ENCODE peak calls at places on chromosomes 16 and 17, in seven cellular contexts. P, Z, R, E, L, F and Q are unnamed samples.

GRCh38 chr16:11793840-11794239 is 3.2 kb downstream of the ZC3H7A start:
- DNase-seq in R (no peak), Z (no peak), L (no peak), E (peak), F (no peak), P (no peak), Q (no peak)

GRCh38 chr16:9139965-9140364 is 48.5 kb downstream of the HAPSTR1 start:
- DNase-seq in F (no peak), Z (no peak), L (no peak), R (no peak), P (no peak), E (peak), Q (peak)

GRCh38 chr17:44977740-44978584 is 9.9 kb upstream of the C1QL1 start:
- DNase-seq in E (no peak), L (no peak), F (no peak), Z (no peak), P (no peak), R (no peak), Q (no peak)

GRCh38 chr16:81583893-81584705 is 139.5 kb downstream of the CMIP start:
- DNase-seq in F (no peak), R (no peak), E (no peak), L (no peak), P (no peak), Z (no peak), Q (no peak)

GRCh38 chr16:84144301-84144858 is 597 bp downstream of the HSDL1 start:
- DNase-seq in E (peak), L (peak), R (peak), P (peak), F (peak), Z (peak), Q (peak)

GRCh38 chr16:50434872-50435478 is 66.2 kb upstream of the BRD7 start:
- DNase-seq in R (no peak), E (no peak), P (no peak), L (no peak), F (no peak), Z (no peak), Q (no peak)

GRCh38 chr16:66590322-66590721 is 11.1 kb downstream of the CMTM2 start:
- DNase-seq in R (no peak), Z (no peak), E (no peak), L (no peak), F (peak), P (no peak), Q (no peak)

GRCh38 chr16:64975821-64976220 is 146.0 kb downstream of the CDH11 start:
- DNase-seq in R (no peak), Z (no peak), P (no peak), L (no peak), F (no peak), E (no peak), Q (no peak)

GRCh38 chr17:5220074-5220473 is 14.6 kb downstream of the SCIMP start:
- DNase-seq in P (no peak), L (no peak), Z (no peak), E (no peak), F (no peak), R (no peak), Q (no peak)

GRCh38 chr16:82580293-82580900 is 46.4 kb upstream of the CDH13 start:
- DNase-seq in E (no peak), F (no peak), P (no peak), R (no peak), Z (peak), L (peak), Q (no peak)

GRCh38 chr17:6666077-6666521 is 14.5 kb downstream of the C17orf100 start:
- DNase-seq in F (peak), Z (peak), R (peak), P (no peak), L (peak), E (peak), Q (peak)